ENCODE peak calls at places on chromosomes 5 and 9, in five cellular contexts. R is AG10803, D is psoas muscle, Q is tibial artery, E is nephron progenitor cell. N is an unnamed sample.

GRCh38 chr5:137619191-137619870 is 116.6 kb downstream of the KLHL3 start:
- DNase-seq in Q (peak; percentile 85), D (peak; percentile 75), R (peak; percentile 96), E (no peak), N (no peak)

GRCh38 chr5:174501461-174502069 is 222.8 kb upstream of the MSX2 start:
- DNase-seq in E (no peak), Q (no peak), D (no peak), R (peak; percentile 37), N (no peak)

GRCh38 chr5:136202800-136203199 is 9.8 kb upstream of the SMIM32 start:
- DNase-seq in Q (no peak), D (no peak), E (peak; percentile 56), R (no peak), N (no peak)

GRCh38 chr5:93209476-93209875 is 371.5 kb downstream of the NR2F1-AS1 start:
- DNase-seq in Q (no peak), E (no peak), D (no peak), R (peak; percentile 24), N (no peak)

GRCh38 chr5:124583469-124584350 is 162.7 kb downstream of the ZNF608 start:
- DNase-seq in R (peak; percentile 61), E (no peak), D (no peak), Q (no peak), N (no peak)

GRCh38 chr5:142816577-142816976 is 46.4 kb downstream of the ARHGAP26 start:
- DNase-seq in R (peak; percentile 50), D (peak; percentile 64), Q (peak; percentile 76), E (no peak), N (no peak)

GRCh38 chr9:93264338-93265125 is 80.6 kb downstream of the WNK2 start:
- DNase-seq in D (peak; percentile 35), Q (no peak), E (no peak), R (no peak), N (no peak)

GRCh38 chr5:126053630-126054029 is 369.6 kb upstream of the GRAMD2B start:
- DNase-seq in Q (no peak), R (no peak), D (no peak), E (no peak), N (no peak)

GRCh38 chr5:168104811-168105481 is 186.5 kb upstream of the WWC1 start:
- DNase-seq in R (no peak), D (no peak), E (no peak), Q (no peak), N (no peak)

GRCh38 chr9:10785255-10785654 is 172.5 kb upstream of the PTPRD start:
- DNase-seq in Q (no peak), D (no peak), R (no peak), E (no peak), N (no peak)

GRCh38 chr9:68749579-68750159 is 44.6 kb downstream of the PIP5K1B start:
- DNase-seq in D (no peak), E (no peak), R (no peak), Q (no peak), N (no peak)

GRCh38 chr9:8095531-8096223 is 296.1 kb upstream of the DMAC1 start:
- DNase-seq in Q (no peak), E (no peak), D (no peak), R (no peak), N (no peak)

GRCh38 chr9:117546894-117547293 is 132.0 kb upstream of the ASTN2 start:
- DNase-seq in E (no peak), D (no peak), Q (no peak), R (no peak), N (peak; percentile 86)

GRCh38 chr5:163565492-163565891 is 60.1 kb downstream of the MAT2B start:
- DNase-seq in R (no peak), E (peak; percentile 39), Q (no peak), D (no peak), N (peak; percentile 50)

GRCh38 chr5:137887831-137888230 is 1.4 kb upstream of the PKD2L2 start:
- DNase-seq in D (no peak), R (no peak), Q (no peak), E (no peak), N (no peak)

GRCh38 chr9:137762414-137763061 is 115.0 kb upstream of the CACNA1B start:
- DNase-seq in D (peak; percentile 84), E (no peak), Q (no peak), R (peak; percentile 80), N (no peak)

GRCh38 chr5:115168829-115169391 is 798 bp downstream of the TRIM36 start:
- DNase-seq in Q (no peak), E (peak; percentile 42), R (no peak), D (no peak), N (peak; percentile 58)

GRCh38 chr9:4982720-4983482 is 2.2 kb upstream of the JAK2 start:
- DNase-seq in E (no peak), Q (no peak), D (no peak), R (no peak), N (no peak)

GRCh38 chr5:104635216-104635615 is 1072.6 kb upstream of the NUDT12 start:
- DNase-seq in D (no peak), Q (no peak), E (no peak), R (no peak), N (no peak)

GRCh38 chr9:137505421-137506140 is 44.6 kb downstream of the PNPLA7 start:
- DNase-seq in D (no peak), R (no peak), E (no peak), Q (no peak), N (no peak)

GRCh38 chr9:100452894-100453293 is 20.1 kb upstream of the TMEFF1 start:
- DNase-seq in R (no peak), D (no peak), Q (no peak), E (no peak), N (no peak)

GRCh38 chr5:175096469-175097185 is 347.4 kb downstream of the DRD1 start:
- DNase-seq in E (no peak), D (no peak), Q (no peak), R (no peak), N (no peak)

GRCh38 chr5:77128411-77129061 is 41.5 kb upstream of the ZBED3 start:
- DNase-seq in E (no peak), R (no peak), D (no peak), Q (no peak), N (no peak)

GRCh38 chr5:77133061-77133758 is 46.1 kb upstream of the ZBED3 start:
- DNase-seq in D (peak; percentile 84), E (no peak), R (peak; percentile 95), Q (peak; percentile 71), N (no peak)

DNA sequence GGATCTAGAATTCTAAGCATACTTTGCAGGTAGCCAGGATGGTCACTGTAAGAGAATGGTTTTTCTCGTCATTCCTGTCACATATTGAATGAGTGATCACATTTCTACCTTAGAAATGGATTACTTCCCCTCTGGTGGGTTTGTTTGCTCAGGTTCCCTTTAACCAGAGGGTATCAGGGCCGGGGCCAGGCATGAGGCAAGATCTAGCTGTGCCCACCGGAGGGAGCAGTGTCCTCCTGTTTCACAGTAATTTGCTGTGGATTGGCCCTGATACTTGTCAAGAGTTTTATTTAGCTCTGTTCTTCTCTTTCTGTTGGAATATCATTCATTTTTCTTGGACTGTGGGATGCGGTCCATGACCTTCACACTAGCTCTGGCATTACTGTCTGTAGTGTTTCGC is 42.3 kb upstream of the ZBED3 start:
- DNase-seq in Q (no peak), E (peak; percentile 52), R (peak; percentile 4), D (no peak), N (peak; percentile 61)
- TF ChIP-seq CTCF in Q (no peak), E (peak; percentile 44), R (peak; percentile 40), D (no peak), N (peak; percentile 69)

DNA sequence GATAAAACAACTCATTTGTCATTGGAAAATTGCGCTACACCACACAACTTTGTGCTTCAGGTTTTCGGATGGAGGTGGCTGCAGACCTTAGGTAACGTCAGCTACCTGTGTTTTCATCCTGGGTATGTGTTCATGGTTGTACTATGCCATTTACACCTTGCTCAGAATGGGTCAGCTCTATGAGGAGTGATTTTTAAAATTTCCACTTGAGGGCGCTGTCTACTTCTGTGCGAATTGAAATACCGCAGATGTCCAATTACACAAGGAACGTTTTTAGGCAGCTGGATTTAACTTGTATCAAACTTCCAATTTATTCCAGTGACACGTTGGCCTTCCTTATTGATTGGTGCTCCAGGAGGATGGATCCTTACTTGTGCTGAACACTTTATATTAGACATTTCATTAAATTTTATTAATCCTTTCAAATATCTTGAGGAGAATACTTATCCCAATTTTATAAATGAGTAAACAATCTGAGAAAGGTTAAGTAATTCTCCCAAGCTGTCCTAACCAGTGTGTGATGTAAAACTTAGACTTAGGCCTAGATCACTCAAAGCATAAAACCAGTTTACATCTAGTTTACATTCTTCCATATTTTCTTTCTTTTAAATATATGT is 23.4 kb downstream of the DMRTA1 start:
- DNase-seq in D (no peak), E (peak; percentile 44), R (peak; percentile 33), Q (no peak), N (peak; percentile 21)
- TF ChIP-seq CTCF in D (peak; percentile 68), E (peak; percentile 84), R (peak; percentile 77), Q (no peak), N (peak; percentile 65)

DNA sequence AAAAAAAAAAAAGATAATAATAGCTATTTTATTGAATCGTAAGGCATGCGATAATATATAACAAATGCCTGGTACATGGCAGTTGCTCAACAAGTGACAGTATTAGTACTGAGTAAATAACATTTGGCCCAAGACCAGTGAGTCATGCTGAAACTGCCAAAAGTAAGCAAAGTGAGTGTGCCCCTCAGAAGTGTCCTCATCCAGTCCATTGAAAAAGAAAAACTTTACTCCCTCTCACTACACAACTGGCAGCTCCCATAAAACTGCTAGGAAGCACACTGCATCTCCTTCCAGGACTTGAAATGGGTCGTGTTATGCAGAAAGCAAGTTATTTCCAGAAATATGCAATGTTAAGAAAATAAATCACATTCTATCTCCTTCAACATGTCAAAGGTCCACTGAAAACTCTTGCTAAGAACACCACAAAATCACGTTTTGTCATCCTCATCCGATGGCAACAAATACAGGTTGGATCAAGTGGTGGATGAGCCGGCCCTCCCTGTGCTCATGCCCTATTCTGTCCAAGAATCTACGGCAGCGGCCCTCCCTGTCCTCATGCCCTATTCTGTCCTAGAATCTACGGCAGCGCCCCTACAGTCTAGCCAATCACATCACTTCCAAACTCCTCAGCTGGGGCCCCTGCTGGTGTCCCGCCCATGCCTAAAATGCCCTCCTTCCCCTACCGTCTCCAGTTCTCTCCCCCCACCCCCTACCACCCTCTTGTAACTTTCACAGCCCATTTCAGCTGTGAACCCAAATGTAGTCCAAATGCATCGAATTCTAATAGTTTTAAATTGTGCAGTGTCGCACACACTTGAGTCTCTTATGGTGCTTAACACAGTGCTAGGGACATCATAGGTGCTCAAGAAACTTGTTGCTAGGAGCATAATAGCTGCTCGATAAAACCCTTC is 12.5 kb downstream of the PTCH1 start:
- DNase-seq in R (peak; percentile 69), Q (peak; percentile 73), D (no peak), E (peak; percentile 31), N (no peak)
- TF ChIP-seq CTCF in R (no peak), Q (no peak), D (no peak), E (no peak), N (no peak)

DNA sequence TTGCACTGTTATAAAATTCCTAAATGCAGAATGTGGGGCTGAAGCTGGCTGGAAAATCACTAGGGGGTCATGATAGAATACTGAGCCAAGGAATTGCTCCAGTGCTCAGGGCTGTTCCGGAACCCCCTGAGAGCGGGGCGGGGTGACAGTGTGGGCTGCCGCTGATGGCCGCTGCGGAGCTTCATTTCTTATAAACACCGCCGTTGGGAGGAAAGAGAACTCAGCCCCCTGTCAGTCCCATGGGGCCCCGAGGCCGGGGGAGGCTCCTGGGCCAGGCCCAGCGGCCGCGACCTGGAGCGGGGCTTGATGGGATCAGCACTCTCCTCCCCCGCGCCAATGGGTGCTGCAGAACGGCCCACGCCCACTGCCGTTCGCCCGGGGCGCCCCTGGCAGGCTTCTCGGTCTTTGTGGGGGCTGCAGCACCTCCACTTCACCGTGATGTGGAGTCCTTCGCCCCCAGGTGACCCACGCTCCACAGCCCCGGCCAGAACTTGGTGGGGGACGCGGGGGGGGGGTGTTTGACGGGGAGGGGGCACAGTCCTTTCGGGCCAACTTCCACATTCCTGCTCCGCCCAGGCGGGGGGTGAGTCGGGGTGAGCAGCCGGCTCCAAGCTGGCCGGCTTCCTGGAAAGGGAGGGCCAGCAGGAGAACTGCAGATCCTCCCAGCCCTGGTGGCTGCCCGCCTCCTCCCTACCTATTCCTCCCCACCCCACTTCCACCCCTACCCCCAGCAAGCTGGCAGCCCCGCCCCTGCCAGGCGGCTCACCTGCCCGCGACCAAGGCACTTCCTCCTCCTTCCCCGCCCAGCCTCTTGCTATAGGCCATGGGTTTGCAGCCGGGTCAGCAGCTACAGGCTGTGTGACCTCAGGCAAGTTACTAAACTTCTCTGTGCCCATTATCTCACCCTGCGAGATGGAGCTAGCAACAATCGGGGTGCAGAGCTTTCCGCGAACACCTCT is 5.4 kb upstream of the IRF1 start:
- DNase-seq in E (peak; percentile 81), D (peak; percentile 91), Q (peak; percentile 95), R (peak; percentile 86), N (peak; percentile 87)
- TF ChIP-seq CTCF in E (no peak), D (no peak), Q (no peak), R (peak; percentile 4), N (no peak)